ENCODE peak calls at places on chromosomes 1 and 21, in eight cellular contexts. B is SW480; R is ACHN; C is astrocyte of the cerebellum; I is A673; A is stimulated activated naive CD8-positive, alpha-beta T cell treated with anti-CD3 and anti-CD28 coated beads, Interleukin-15, Interleukin-2, amounts not matched to agents 100 U/mL and 50 U/mL, for 24 hours; G is occipital lobe; U is activated CD8-positive, alpha-beta memory T cell treated with anti-CD3 and anti-CD28 coated beads for 4 hours. F is an unnamed sample.

GRCh38 chr1:6448749-6449631 is 17.0 kb downstream of the TNFRSF25 start:
- DNase-seq in I (peak), B (no peak), G (no peak), A (no peak), R (peak), C (no peak), U (no peak), F (no peak)

GRCh38 chr1:36096500-36097412 is 8.1 kb downstream of the ADPRS start:
- DNase-seq in A (no peak), G (no peak), I (peak), C (no peak), R (peak), U (no peak), B (peak), F (no peak)

GRCh38 chr1:9317072-9317471 is 24.4 kb downstream of the SPSB1 start:
- DNase-seq in U (no peak), A (no peak), I (no peak), G (no peak), C (no peak), R (no peak), B (no peak), F (no peak)

GRCh38 chr1:37143818-37144217 is 109.5 kb upstream of the GRIK3 start:
- DNase-seq in U (no peak), A (no peak), C (no peak), R (no peak), I (no peak), B (no peak), G (no peak), F (no peak)

GRCh38 chr1:171055966-171056643 is 34.6 kb upstream of the FMO3 start:
- DNase-seq in U (no peak), G (no peak), B (no peak), I (no peak), C (no peak), R (no peak), A (no peak), F (no peak)

GRCh38 chr21:17931080-17931479 is 111.9 kb upstream of the C21orf91 start:
- DNase-seq in U (no peak), A (peak), I (peak), R (peak), B (peak), G (no peak), C (no peak), F (no peak)

GRCh38 chr1:71921935-71922559 is 360.3 kb downstream of the NEGR1 start:
- DNase-seq in U (no peak), G (no peak), C (no peak), A (no peak), B (no peak), I (no peak), R (no peak), F (no peak)

GRCh38 chr1:29245876-29246275 is 9.6 kb downstream of the PTPRU start:
- DNase-seq in C (no peak), B (peak), R (peak), G (peak), U (no peak), A (no peak), I (peak), F (no peak)

GRCh38 chr1:156432109-156433018 is 63.4 kb downstream of the RHBG start:
- DNase-seq in C (no peak), G (no peak), B (no peak), I (no peak), A (no peak), U (no peak), R (no peak), F (no peak)

GRCh38 chr1:9437931-9438330 is 101.3 kb upstream of the SLC25A33 start:
- DNase-seq in G (no peak), U (no peak), R (no peak), A (no peak), C (peak), B (no peak), I (no peak), F (no peak)

GRCh38 chr1:37622131-37622530 is 12.6 kb downstream of the RSPO1 start:
- DNase-seq in A (no peak), I (no peak), B (no peak), G (no peak), C (no peak), R (no peak), U (no peak), F (no peak)

GRCh38 chr1:27418326-27418761 is 25.9 kb downstream of the GPR3 start:
- DNase-seq in A (peak), B (no peak), C (peak), R (peak), I (no peak), U (peak), G (peak), F (peak)

GRCh38 chr1:152783095-152783494 is 3.0 kb upstream of the LCE1E start:
- DNase-seq in U (no peak), R (no peak), I (no peak), A (no peak), G (no peak), B (no peak), C (no peak), F (no peak)

GRCh38 chr21:42164064-42164789 is 54.7 kb upstream of the ABCG1 start:
- DNase-seq in R (peak), I (peak), B (peak), U (peak), C (no peak), G (no peak), A (peak), F (peak)

GRCh38 chr1:243236604-243237252 is 18.4 kb downstream of the CEP170 start:
- DNase-seq in I (no peak), C (no peak), U (no peak), B (no peak), G (no peak), A (no peak), R (no peak), F (no peak)

GRCh38 chr1:228172591-228173527 is 7.3 kb downstream of the IBA57 start:
- DNase-seq in G (no peak), U (no peak), I (no peak), B (no peak), A (no peak), C (no peak), R (no peak), F (no peak)

GRCh38 chr1:87143413-87144135 is 185.1 kb upstream of the LMO4 start:
- DNase-seq in C (no peak), R (no peak), I (no peak), G (no peak), A (no peak), B (no peak), U (no peak), F (no peak)

F was measured in GM10248.